ENCODE peak calls at places on chromosomes 13 and 19, in eight cellular contexts. M is HL-60, F is AG04450, P is IMR-90, E is uterus, W is tibial nerve, B is PC-3, Z is thoracic aorta. I is an unnamed sample.
A peak's percentile ranks its signal among the peaks of the same experiment; 100 is the strongest.

GRCh38 chr19:29379257-29379986 is 146.4 kb upstream of the VSTM2B start:
- DNase-seq in M (no peak), F (no peak), P (no peak), E (no peak), W (peak; percentile 0), B (no peak), Z (no peak), I (no peak)

GRCh38 chr13:99704390-99704789 is 203.1 kb downstream of the TM9SF2 start:
- DNase-seq in M (no peak), F (no peak), P (no peak), E (no peak), W (no peak), B (no peak), Z (no peak), I (no peak)

GRCh38 chr19:6811378-6811777 is 38.9 kb downstream of the VAV1 start:
- DNase-seq in M (no peak), F (no peak), P (no peak), E (no peak), W (no peak), B (peak; percentile 20), Z (no peak), I (no peak)

GRCh38 chr13:113655358-113656014 is 2.5 kb downstream of the ATP4B start:
- DNase-seq in M (no peak), F (no peak), P (no peak), E (no peak), W (no peak), B (no peak), Z (no peak), I (peak; percentile 19)

GRCh38 chr19:6260912-6261636 is 18.7 kb downstream of the MLLT1 start:
- DNase-seq in M (no peak), F (no peak), P (peak; percentile 22), E (no peak), W (no peak), B (peak; percentile 54), Z (no peak), I (no peak)

GRCh38 chr13:23558675-23559536 is 11.3 kb upstream of the TNFRSF19 start:
- DNase-seq in M (peak; percentile 89), F (peak; percentile 58), P (peak; percentile 92), E (peak; percentile 62), W (peak; percentile 50), B (peak; percentile 66), Z (no peak), I (no peak)

GRCh38 chr19:30066781-30067759 is 125.0 kb downstream of the URI1 start:
- DNase-seq in M (no peak), F (no peak), P (no peak), E (no peak), W (no peak), B (no peak), Z (no peak), I (no peak)

GRCh38 chr13:85997587-85997986 is 198.4 kb upstream of the SLITRK6 start:
- DNase-seq in M (no peak), F (no peak), P (no peak), E (no peak), W (no peak), B (no peak), Z (no peak), I (no peak)

GRCh38 chr13:51626749-51627148 is 42.5 kb downstream of the WDFY2 start:
- DNase-seq in M (no peak), F (no peak), P (no peak), E (no peak), W (no peak), B (no peak), Z (no peak), I (no peak)

GRCh38 chr13:23651887-23652286 is 81.7 kb downstream of the TNFRSF19 start:
- DNase-seq in M (no peak), F (no peak), P (no peak), E (no peak), W (no peak), B (no peak), Z (no peak), I (no peak)

GRCh38 chr13:108944760-108945159 is 315.3 kb downstream of the MYO16 start:
- DNase-seq in M (peak; percentile 57), F (no peak), P (no peak), E (no peak), W (no peak), B (no peak), Z (no peak), I (no peak)

GRCh38 chr19:2111886-2112285 is 15.2 kb downstream of the IZUMO4 start:
- DNase-seq in M (no peak), F (no peak), P (no peak), E (no peak), W (no peak), B (no peak), Z (no peak), I (no peak)

GRCh38 chr19:2109278-2109864 is 12.7 kb downstream of the IZUMO4 start:
- DNase-seq in M (no peak), F (no peak), P (no peak), E (no peak), W (no peak), B (no peak), Z (no peak), I (no peak)

GRCh38 chr19:2111425-2111824 is 14.7 kb downstream of the IZUMO4 start:
- DNase-seq in M (no peak), F (no peak), P (no peak), E (no peak), W (no peak), B (no peak), Z (no peak), I (peak; percentile 71)

GRCh38 chr19:2112516-2113320 is 16.0 kb downstream of the IZUMO4 start:
- DNase-seq in M (no peak), F (no peak), P (no peak), E (no peak), W (no peak), B (no peak), Z (no peak), I (no peak)

DNA sequence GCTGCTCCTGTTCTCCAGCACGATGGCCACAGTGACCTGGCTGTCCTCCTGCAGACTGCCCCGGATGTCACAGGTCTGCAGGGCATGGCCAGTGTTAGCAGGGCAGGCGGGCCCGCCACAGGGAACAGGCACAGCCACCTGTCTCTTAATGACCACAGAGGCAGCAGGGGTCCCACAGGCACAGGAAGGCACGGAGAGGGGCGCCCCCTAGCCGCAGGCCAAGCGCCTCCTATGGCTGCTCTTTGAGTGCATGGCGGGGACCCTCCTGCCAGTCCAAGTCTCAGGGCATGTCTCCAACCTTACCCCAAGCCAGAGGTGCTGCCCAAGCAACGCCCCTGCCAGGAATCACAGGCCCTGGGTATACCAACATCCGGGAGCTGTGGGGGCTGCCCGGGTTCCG is 14.1 kb downstream of the IZUMO4 start:
- DNase-seq in M (no peak), F (no peak), P (no peak), E (no peak), W (no peak), B (no peak), Z (no peak), I (no peak)
- TF ChIP-seq CTCF in M (no peak), F (no peak), P (no peak), E (no peak), W (no peak), B (peak; percentile 24), Z (no peak), I (no peak)

GRCh38 chr19:35352177-35352447 is 4.4 kb downstream of the FFAR1 start:
- DNase-seq in M (no peak), F (no peak), P (no peak), E (no peak), W (no peak), B (no peak), Z (no peak), I (no peak)

GRCh38 chr19:35351441-35352176 is 3.9 kb downstream of the FFAR1 start:
- DNase-seq in M (no peak), F (no peak), P (no peak), E (no peak), W (no peak), B (no peak), Z (no peak), I (peak; percentile 74)

GRCh38 chr19:35353635-35354034 is 4.6 kb upstream of the FFAR3 start:
- DNase-seq in M (no peak), F (no peak), P (no peak), E (no peak), W (no peak), B (no peak), Z (no peak), I (no peak)

GRCh38 chr19:35350591-35350990 is 2.9 kb downstream of the FFAR1 start:
- DNase-seq in M (no peak), F (no peak), P (no peak), E (no peak), W (no peak), B (no peak), Z (no peak), I (no peak)

GRCh38 chr19:35352448-35353304 is 5.0 kb downstream of the FFAR1 start:
- DNase-seq in M (no peak), F (peak; percentile 21), P (peak; percentile 64), E (peak; percentile 44), W (peak; percentile 23), B (peak; percentile 63), Z (no peak), I (peak; percentile 78)
- H3K27me3 ChIP-seq in M (no peaks in the 10 kb centered on the region), F (peaks cover 10% of the 10 kb centered on the region), P (peaks cover 12% of the 10 kb centered on the region), E (no peaks in the 10 kb centered on the region), W (no peaks in the 10 kb centered on the region), B (peaks cover 11% of the 10 kb centered on the region), Z (no peaks in the 10 kb centered on the region), I (peaks cover 15% of the 10 kb centered on the region)

GRCh38 chr19:50204081-50204428 is 633 bp downstream of the MYH14 start:
- DNase-seq in M (no peak), F (no peak), P (no peak), E (no peak), W (no peak), B (no peak), Z (no peak), I (no peak)
- H3K4me3 ChIP-seq in M (no peak overlapping the region), F (no peak overlapping the region), P (no peak overlapping the region), E (no peak overlapping the region), W (peak overlapping the region; percentile 52), B (peak overlapping the region; percentile 77), Z (peak overlapping the region; percentile 73), I (peak overlapping the region; percentile 43)

GRCh38 chr13:40149611-40150283 is 494.3 kb downstream of the COG6 start:
- DNase-seq in M (no peak), F (peak; percentile 21), P (peak; percentile 53), E (peak; percentile 66), W (peak; percentile 34), B (peak; percentile 48), Z (peak; percentile 52), I (no peak)

GRCh38 chr13:40155176-40155575 is 499.7 kb downstream of the COG6 start:
- DNase-seq in M (no peak), F (no peak), P (no peak), E (no peak), W (no peak), B (no peak), Z (no peak), I (no peak)

GRCh38 chr13:40153516-40153915 is 498.1 kb downstream of the COG6 start:
- DNase-seq in M (no peak), F (no peak), P (no peak), E (no peak), W (no peak), B (no peak), Z (no peak), I (no peak)

GRCh38 chr13:40152904-40153303 is 497.4 kb downstream of the COG6 start:
- DNase-seq in M (no peak), F (no peak), P (no peak), E (no peak), W (no peak), B (no peak), Z (no peak), I (no peak)

DNA sequence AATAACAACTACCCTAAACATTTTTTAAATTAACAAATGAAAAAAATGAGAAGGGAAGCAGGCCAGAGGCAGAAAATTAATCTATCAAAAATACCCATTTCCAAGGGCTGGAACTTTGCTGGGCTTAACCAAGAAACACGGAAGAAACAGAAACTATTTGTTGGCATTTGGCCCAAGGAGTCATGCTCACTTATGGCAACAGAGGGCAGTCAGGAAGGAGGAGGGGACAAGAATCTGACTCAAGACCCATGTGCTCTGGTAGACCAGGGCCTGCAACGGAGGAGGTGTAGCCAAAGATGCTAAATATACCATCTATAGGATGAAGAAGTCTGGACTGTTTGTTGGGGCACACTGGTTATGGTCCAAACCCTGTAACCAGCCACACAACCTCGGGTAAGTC is 496.7 kb downstream of the COG6 start:
- DNase-seq in M (no peak), F (peak; percentile 13), P (peak; percentile 49), E (no peak), W (no peak), B (peak; percentile 67), Z (peak; percentile 19), I (no peak)
- TF ChIP-seq CTCF in M (no peak), F (no peak), P (no peak), E (no peak), W (no peak), B (peak; percentile 13), Z (no peak), I (no peak)

I was measured in left lung.